ENCODE peak calls at places on chromosomes 4 and X, in four cellular contexts. One of them, this sample, is unnamed.

GRCh38 chrX:20347486-20347885 is 80.8 kb upstream of the RPS6KA3 start:
- DNase-seq in Peyer's patch: no peak
- DNase-seq in B cell: no peak
- DNase-seq in Calu3: no peak
- DNase-seq in this sample: no peak

GRCh38 chr4:166301266-166301665 is 428.2 kb downstream of the TLL1 start:
- DNase-seq in Peyer's patch: no peak
- DNase-seq in B cell: no peak
- DNase-seq in Calu3: no peak
- DNase-seq in this sample: no peak

GRCh38 chr4:187444061-187444460 is 551.5 kb upstream of the ZFP42 start:
- DNase-seq in Peyer's patch: no peak
- DNase-seq in Calu3: no peak
- DNase-seq in B cell: no peak
- DNase-seq in this sample: no peak

GRCh38 chrX:40933132-40934078 is 151.8 kb upstream of the USP9X start:
- DNase-seq in Peyer's patch: no peak
- DNase-seq in Calu3: no peak
- DNase-seq in B cell: no peak
- DNase-seq in this sample: no peak

GRCh38 chr4:3700223-3700622 is 66.0 kb upstream of the ADRA2C start:
- DNase-seq in Peyer's patch: no peak
- DNase-seq in B cell: no peak
- DNase-seq in Calu3: no peak
- DNase-seq in this sample: no peak

GRCh38 chrX:139224953-139225665 is 305.4 kb upstream of the F9 start:
- DNase-seq in Peyer's patch: no peak
- DNase-seq in B cell: no peak
- DNase-seq in Calu3: no peak
- DNase-seq in this sample: no peak

GRCh38 chrX:16946971-16947562 is 609 bp downstream of the REPS2 start:
- DNase-seq in Peyer's patch: peak
- DNase-seq in Calu3: peak
- DNase-seq in B cell: peak
- DNase-seq in this sample: peak

GRCh38 chr4:123193802-123194201 is 202.8 kb upstream of the SPRY1 start:
- DNase-seq in Peyer's patch: no peak
- DNase-seq in Calu3: no peak
- DNase-seq in B cell: no peak
- DNase-seq in this sample: no peak

GRCh38 chr4:124534133-124534532 is 178.4 kb downstream of the ANKRD50 start:
- DNase-seq in Peyer's patch: no peak
- DNase-seq in Calu3: no peak
- DNase-seq in B cell: no peak
- DNase-seq in this sample: no peak

GRCh38 chrX:47854474-47854873 is 17.8 kb downstream of the ZNF81 start:
- DNase-seq in Calu3: peak
- DNase-seq in B cell: no peak
- DNase-seq in Peyer's patch: peak
- DNase-seq in this sample: no peak

GRCh38 chrX:10677490-10677889 is 57.1 kb upstream of the MID1 start:
- DNase-seq in B cell: no peak
- DNase-seq in Peyer's patch: no peak
- DNase-seq in Calu3: no peak
- DNase-seq in this sample: no peak

DNA sequence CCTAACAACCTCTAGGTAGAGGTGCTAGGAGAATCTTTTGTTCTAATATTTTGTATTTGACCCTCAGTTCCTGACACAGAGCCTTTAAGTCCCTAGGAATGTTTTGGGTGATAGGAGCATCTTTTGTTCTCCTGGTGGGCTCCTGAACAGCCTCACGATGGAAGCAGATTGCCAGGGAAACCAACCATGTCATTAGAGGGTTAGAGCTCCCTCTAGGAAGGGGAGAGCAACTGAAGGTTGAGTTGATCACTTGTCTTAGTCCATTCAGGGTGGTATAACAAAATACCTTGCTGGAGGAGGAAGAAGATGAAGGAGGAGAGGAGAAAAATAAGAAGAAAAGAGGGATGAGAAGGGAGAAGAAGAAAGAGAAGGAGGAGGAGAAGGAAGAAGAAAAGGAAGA is 9.2 kb downstream of the VCX start:
- DNase-seq in B cell: no peak
- DNase-seq in Peyer's patch: no peak
- DNase-seq in Calu3: no peak
- DNase-seq in this sample: no peak
- TF ChIP-seq CTCF in B cell: no peak
- TF ChIP-seq CTCF in Peyer's patch: no peak
- TF ChIP-seq CTCF in Calu3: no peak
- TF ChIP-seq CTCF in this sample: no peak

GRCh38 chr4:150259861-150260567 is 181.8 kb downstream of the DCLK2 start:
- DNase-seq in B cell: no peak
- DNase-seq in Peyer's patch: no peak
- DNase-seq in Calu3: no peak
- DNase-seq in this sample: no peak
- TF ChIP-seq CTCF in B cell: no peak
- TF ChIP-seq CTCF in Peyer's patch: no peak
- TF ChIP-seq CTCF in Calu3: no peak
- TF ChIP-seq CTCF in this sample: no peak

GRCh38 chr4:71186566-71187398 is 152.0 kb upstream of the SLC4A4 start:
- DNase-seq in Peyer's patch: peak
- DNase-seq in Calu3: peak
- DNase-seq in B cell: no peak
- DNase-seq in this sample: peak

GRCh38 chr4:71187399-71188196 is 151.2 kb upstream of the SLC4A4 start:
- DNase-seq in Calu3: peak
- DNase-seq in Peyer's patch: peak
- DNase-seq in B cell: no peak
- DNase-seq in this sample: peak

GRCh38 chr4:71189471-71189870 is 149.3 kb upstream of the SLC4A4 start:
- DNase-seq in Peyer's patch: no peak
- DNase-seq in Calu3: peak
- DNase-seq in B cell: no peak
- DNase-seq in this sample: no peak

GRCh38 chr4:71188951-71189350 is 149.9 kb upstream of the SLC4A4 start:
- DNase-seq in B cell: no peak
- DNase-seq in Calu3: no peak
- DNase-seq in Peyer's patch: no peak
- DNase-seq in this sample: no peak

DNA sequence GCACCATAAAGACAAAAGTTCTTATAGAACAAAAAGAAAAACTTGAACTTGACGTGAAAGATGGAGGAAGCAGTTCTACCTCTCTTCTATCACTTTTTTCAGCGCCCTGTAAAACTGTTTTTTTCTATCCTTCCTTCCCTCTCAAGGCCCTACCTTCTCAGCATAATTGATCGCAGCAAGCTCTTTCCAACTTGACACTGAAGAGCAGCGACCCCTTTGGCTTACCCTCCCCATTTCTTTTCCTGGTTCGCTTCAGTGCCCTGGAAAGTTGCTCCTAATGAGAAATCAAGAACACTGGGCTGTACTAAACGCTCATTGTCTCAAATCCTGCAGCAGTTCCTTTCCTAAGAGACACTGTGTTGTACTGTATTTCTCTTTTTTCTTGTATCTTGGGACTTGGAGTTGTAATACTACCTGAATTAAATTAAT is 150.6 kb upstream of the SLC4A4 start:
- DNase-seq in B cell: no peak
- DNase-seq in Calu3: no peak
- DNase-seq in Peyer's patch: no peak
- DNase-seq in this sample: no peak
- TF ChIP-seq CTCF in B cell: no peak
- TF ChIP-seq CTCF in Calu3: no peak
- TF ChIP-seq CTCF in Peyer's patch: no peak
- TF ChIP-seq CTCF in this sample: no peak

DNA sequence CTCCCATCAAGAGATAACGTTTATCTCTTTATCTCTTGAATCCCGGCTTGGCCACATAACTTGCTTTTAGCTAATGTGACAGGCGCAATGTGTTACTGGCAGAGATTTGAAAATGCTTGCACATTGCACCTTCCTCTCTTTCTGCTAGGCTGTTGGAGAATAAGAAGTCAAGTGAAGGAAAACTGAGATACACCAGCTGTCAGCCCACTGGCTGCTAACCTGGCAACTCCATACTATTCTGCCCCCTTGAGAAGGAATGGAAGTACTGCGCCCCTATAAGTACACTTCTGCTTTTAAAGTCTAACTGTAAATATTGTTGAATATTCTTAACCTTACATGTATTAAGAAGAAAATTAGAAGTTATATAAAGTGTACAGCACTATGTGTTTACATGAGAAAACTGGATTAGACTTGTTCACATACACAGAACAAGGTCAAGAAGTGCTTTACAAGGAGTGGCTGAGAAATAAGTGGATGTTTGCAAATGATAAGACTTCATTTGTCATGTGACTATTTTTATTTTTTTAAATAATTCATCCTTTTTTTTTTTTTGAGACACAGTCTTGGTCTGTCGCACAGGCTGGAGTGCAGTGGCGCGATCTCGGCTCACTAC is 424.5 kb upstream of the CTSO start:
- DNase-seq in Peyer's patch: no peak
- DNase-seq in B cell: no peak
- DNase-seq in Calu3: peak
- DNase-seq in this sample: no peak
- TF ChIP-seq CTCF in Peyer's patch: no peak
- TF ChIP-seq CTCF in B cell: no peak
- TF ChIP-seq CTCF in Calu3: peak
- TF ChIP-seq CTCF in this sample: peak

GRCh38 chr4:41749650-41750049 is 1.1 kb upstream of the PHOX2B start:
- DNase-seq in Calu3: no peak
- DNase-seq in Peyer's patch: no peak
- DNase-seq in B cell: no peak
- DNase-seq in this sample: no peak
- TF ChIP-seq CTCF in Calu3: no peak
- TF ChIP-seq CTCF in Peyer's patch: no peak
- TF ChIP-seq CTCF in B cell: no peak
- TF ChIP-seq CTCF in this sample: no peak

GRCh38 chr4:75429208-75429607 is 85.0 kb downstream of the RCHY1 start:
- DNase-seq in B cell: no peak
- DNase-seq in Calu3: no peak
- DNase-seq in Peyer's patch: no peak
- DNase-seq in this sample: peak

GRCh38 chr4:75434105-75434504 is 80.1 kb downstream of the RCHY1 start:
- DNase-seq in Peyer's patch: no peak
- DNase-seq in Calu3: no peak
- DNase-seq in B cell: no peak
- DNase-seq in this sample: no peak

GRCh38 chr4:75432683-75433082 is 81.5 kb downstream of the RCHY1 start:
- DNase-seq in B cell: no peak
- DNase-seq in Peyer's patch: no peak
- DNase-seq in Calu3: peak
- DNase-seq in this sample: no peak
- TF ChIP-seq CTCF in B cell: no peak
- TF ChIP-seq CTCF in Peyer's patch: no peak
- TF ChIP-seq CTCF in Calu3: peak
- TF ChIP-seq CTCF in this sample: peak

DNA sequence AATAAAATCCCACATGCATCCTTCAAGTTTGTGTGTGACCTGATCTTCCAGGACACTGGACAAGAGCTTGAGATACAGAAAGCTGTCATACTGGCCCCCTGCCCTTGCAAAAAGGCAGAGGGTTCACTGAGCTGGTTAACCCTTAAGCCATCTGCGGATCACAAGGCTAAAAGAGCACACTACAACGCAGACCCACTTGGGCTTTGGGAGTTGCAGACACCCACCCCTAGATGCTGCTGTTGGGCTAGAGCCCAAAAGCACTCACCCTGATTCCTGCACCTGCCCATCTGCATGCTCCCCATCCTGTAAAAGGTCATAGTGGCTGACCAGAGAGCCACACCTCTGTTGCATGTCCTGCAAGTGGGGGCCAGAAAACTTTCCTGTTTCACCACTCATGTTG is 51.1 kb downstream of the TXK start:
- DNase-seq in Calu3: no peak
- DNase-seq in B cell: no peak
- DNase-seq in Peyer's patch: no peak
- DNase-seq in this sample: no peak
- TF ChIP-seq CTCF in Calu3: no peak
- TF ChIP-seq CTCF in B cell: no peak
- TF ChIP-seq CTCF in Peyer's patch: no peak
- TF ChIP-seq CTCF in this sample: peak

DNA sequence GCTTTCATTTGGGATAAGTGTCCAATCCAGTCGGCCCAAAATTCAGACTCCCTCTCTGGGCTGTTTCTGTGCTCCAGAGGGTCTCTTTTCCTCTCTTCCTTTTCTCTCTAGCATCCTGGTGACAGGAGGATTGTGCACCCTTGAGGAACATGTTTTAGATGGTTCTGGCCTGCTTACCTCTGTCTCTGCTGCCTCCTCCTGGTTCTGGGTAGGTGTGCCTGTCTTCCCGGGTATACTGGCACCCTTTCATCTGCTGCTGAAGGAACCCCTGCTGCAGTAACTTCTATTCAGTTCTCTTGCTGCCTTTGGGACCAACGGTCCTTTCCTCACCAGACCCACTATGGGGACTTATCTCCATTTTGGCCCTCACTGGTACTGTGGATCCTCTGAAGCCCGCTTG is 53.2 kb downstream of the HMGB2 start:
- DNase-seq in B cell: no peak
- DNase-seq in Peyer's patch: no peak
- DNase-seq in Calu3: no peak
- DNase-seq in this sample: no peak
- TF ChIP-seq CTCF in B cell: no peak
- TF ChIP-seq CTCF in Peyer's patch: no peak
- TF ChIP-seq CTCF in Calu3: no peak
- TF ChIP-seq CTCF in this sample: no peak

This sample was measured in GM06990.